ENCODE peak calls at places on chromosomes 16 and 17, in seven cellular contexts. One of them, this sample, is unnamed.

GRCh38 chr16:88702364-88703210 is 3.6 kb downstream of the RNF166 start:
- DNase-seq in NCI-H187: no peak
- DNase-seq in SHP77: no peak
- DNase-seq in NB4: peak; percentile 87
- DNase-seq in NT2/D1: no peak
- DNase-seq in NCI-H146: no peak
- DNase-seq in stomach: no peak
- DNase-seq in this sample: no peak

GRCh38 chr16:86034421-86034919 is 135.5 kb downstream of the IRF8 start:
- DNase-seq in NCI-H187: no peak
- DNase-seq in SHP77: no peak
- DNase-seq in NB4: no peak
- DNase-seq in NT2/D1: no peak
- DNase-seq in NCI-H146: no peak
- DNase-seq in stomach: no peak
- DNase-seq in this sample: no peak

GRCh38 chr16:4376126-4376819 is 4.6 kb downstream of the VASN start:
- DNase-seq in NCI-H187: no peak
- DNase-seq in SHP77: no peak
- DNase-seq in NB4: no peak
- DNase-seq in NT2/D1: no peak
- DNase-seq in NCI-H146: no peak
- DNase-seq in stomach: peak; percentile 96
- DNase-seq in this sample: peak; percentile 71

GRCh38 chr17:71057448-71057847 is 888.1 kb downstream of the KCNJ2 start:
- DNase-seq in NCI-H187: no peak
- DNase-seq in SHP77: no peak
- DNase-seq in NB4: peak; percentile 40
- DNase-seq in NT2/D1: no peak
- DNase-seq in NCI-H146: no peak
- DNase-seq in stomach: no peak
- DNase-seq in this sample: no peak

GRCh38 chr16:81907681-81908080 is 103.6 kb downstream of the SDR42E1 start:
- DNase-seq in NCI-H187: no peak
- DNase-seq in SHP77: no peak
- DNase-seq in NB4: no peak
- DNase-seq in NT2/D1: no peak
- DNase-seq in NCI-H146: no peak
- DNase-seq in stomach: no peak
- DNase-seq in this sample: no peak

GRCh38 chr17:45440161-45440859 is 7.6 kb upstream of the ARHGAP27 start:
- DNase-seq in NCI-H187: no peak
- DNase-seq in SHP77: no peak
- DNase-seq in NB4: no peak
- DNase-seq in NT2/D1: no peak
- DNase-seq in NCI-H146: peak; percentile 39
- DNase-seq in stomach: no peak
- DNase-seq in this sample: no peak

GRCh38 chr17:76193616-76194015 is 46.7 kb downstream of the RNF157 start:
- DNase-seq in NCI-H187: no peak
- DNase-seq in SHP77: no peak
- DNase-seq in NB4: no peak
- DNase-seq in NT2/D1: no peak
- DNase-seq in NCI-H146: no peak
- DNase-seq in stomach: no peak
- DNase-seq in this sample: peak; percentile 43

GRCh38 chr17:36683387-36683786 is 82.0 kb downstream of the MRM1 start:
- DNase-seq in NCI-H187: no peak
- DNase-seq in SHP77: no peak
- DNase-seq in NB4: no peak
- DNase-seq in NT2/D1: no peak
- DNase-seq in NCI-H146: peak; percentile 79
- DNase-seq in stomach: no peak
- DNase-seq in this sample: no peak

GRCh38 chr16:9107025-9107970 is 15.9 kb downstream of the HAPSTR1 start:
- DNase-seq in NCI-H187: no peak
- DNase-seq in SHP77: no peak
- DNase-seq in NB4: no peak
- DNase-seq in NT2/D1: no peak
- DNase-seq in NCI-H146: no peak
- DNase-seq in stomach: no peak
- DNase-seq in this sample: no peak

GRCh38 chr17:66964083-66964771 is at the start of gene CACNG4:
- DNase-seq in NCI-H187: no peak
- DNase-seq in SHP77: no peak
- DNase-seq in NB4: no peak
- DNase-seq in NT2/D1: no peak
- DNase-seq in NCI-H146: peak; percentile 72
- DNase-seq in stomach: no peak
- DNase-seq in this sample: peak; percentile 61

GRCh38 chr16:78844028-78844427 is 744.6 kb downstream of the WWOX start:
- DNase-seq in NCI-H187: no peak
- DNase-seq in SHP77: no peak
- DNase-seq in NB4: no peak
- DNase-seq in NT2/D1: no peak
- DNase-seq in NCI-H146: peak; percentile 33
- DNase-seq in stomach: no peak
- DNase-seq in this sample: no peak

GRCh38 chr17:21213491-21214014 is 408 bp downstream of the TMEM11 start:
- DNase-seq in NCI-H187: no peak
- DNase-seq in SHP77: peak; percentile 63
- DNase-seq in NB4: peak; percentile 81
- DNase-seq in NT2/D1: no peak
- DNase-seq in NCI-H146: peak; percentile 80
- DNase-seq in stomach: peak; percentile 47
- DNase-seq in this sample: peak; percentile 12

GRCh38 chr17:43720311-43721060 is 38.1 kb downstream of the SOST start:
- DNase-seq in NCI-H187: no peak
- DNase-seq in SHP77: peak; percentile 26
- DNase-seq in NB4: peak; percentile 48
- DNase-seq in NT2/D1: peak; percentile 39
- DNase-seq in NCI-H146: peak; percentile 42
- DNase-seq in stomach: peak; percentile 78
- DNase-seq in this sample: peak; percentile 51

GRCh38 chr17:81701288-81702071 is 1.7 kb upstream of the MRPL12 start:
- DNase-seq in NCI-H187: no peak
- DNase-seq in SHP77: no peak
- DNase-seq in NB4: peak; percentile 57
- DNase-seq in NT2/D1: no peak
- DNase-seq in NCI-H146: no peak
- DNase-seq in stomach: no peak
- DNase-seq in this sample: no peak

GRCh38 chr17:6524520-6524919 is 31.8 kb downstream of the PITPNM3 start:
- DNase-seq in NCI-H187: no peak
- DNase-seq in SHP77: no peak
- DNase-seq in NB4: no peak
- DNase-seq in NT2/D1: no peak
- DNase-seq in NCI-H146: no peak
- DNase-seq in stomach: no peak
- DNase-seq in this sample: no peak

GRCh38 chr17:43479948-43480347 is 3.8 kb upstream of the DHX8 start:
- DNase-seq in NCI-H187: no peak
- DNase-seq in SHP77: no peak
- DNase-seq in NB4: no peak
- DNase-seq in NT2/D1: no peak
- DNase-seq in NCI-H146: no peak
- DNase-seq in stomach: no peak
- DNase-seq in this sample: no peak

GRCh38 chr16:11805556-11805955 is 8.5 kb upstream of the ZC3H7A start:
- DNase-seq in NCI-H187: no peak
- DNase-seq in SHP77: no peak
- DNase-seq in NB4: no peak
- DNase-seq in NT2/D1: no peak
- DNase-seq in NCI-H146: no peak
- DNase-seq in stomach: no peak
- DNase-seq in this sample: no peak

GRCh38 chr17:561118-561517 is 153.5 kb downstream of the VPS53 start:
- DNase-seq in NCI-H187: no peak
- DNase-seq in SHP77: no peak
- DNase-seq in NB4: peak; percentile 27
- DNase-seq in NT2/D1: no peak
- DNase-seq in NCI-H146: no peak
- DNase-seq in stomach: no peak
- DNase-seq in this sample: no peak

GRCh38 chr17:29069526-29070041 is 26.6 kb downstream of the PIPOX start:
- DNase-seq in NCI-H187: no peak
- DNase-seq in SHP77: no peak
- DNase-seq in NB4: peak; percentile 39
- DNase-seq in NT2/D1: no peak
- DNase-seq in NCI-H146: no peak
- DNase-seq in stomach: no peak
- DNase-seq in this sample: no peak

GRCh38 chr17:76923491-76923890 is 55.3 kb downstream of the MGAT5B start:
- DNase-seq in NCI-H187: no peak
- DNase-seq in SHP77: no peak
- DNase-seq in NB4: no peak
- DNase-seq in NT2/D1: no peak
- DNase-seq in NCI-H146: no peak
- DNase-seq in stomach: no peak
- DNase-seq in this sample: no peak

GRCh38 chr17:31401456-31402254 is 10.2 kb downstream of the RAB11FIP4 start:
- DNase-seq in NCI-H187: no peak
- DNase-seq in SHP77: no peak
- DNase-seq in NB4: no peak
- DNase-seq in NT2/D1: no peak
- DNase-seq in NCI-H146: peak; percentile 17
- DNase-seq in stomach: no peak
- DNase-seq in this sample: no peak

GRCh38 chr16:90002759-90003158 is 16.5 kb downstream of the DBNDD1 start:
- DNase-seq in NCI-H187: no peak
- DNase-seq in SHP77: no peak
- DNase-seq in NB4: no peak
- DNase-seq in NT2/D1: no peak
- DNase-seq in NCI-H146: no peak
- DNase-seq in stomach: no peak
- DNase-seq in this sample: no peak

GRCh38 chr16:50901062-50901461 is 159.2 kb downstream of the CYLD start:
- DNase-seq in NCI-H187: no peak
- DNase-seq in SHP77: no peak
- DNase-seq in NB4: peak; percentile 68
- DNase-seq in NT2/D1: no peak
- DNase-seq in NCI-H146: no peak
- DNase-seq in stomach: no peak
- DNase-seq in this sample: no peak

GRCh38 chr17:49779730-49780220 is 8.7 kb upstream of the KAT7 start:
- DNase-seq in NCI-H187: no peak
- DNase-seq in SHP77: peak; percentile 37
- DNase-seq in NB4: peak; percentile 68
- DNase-seq in NT2/D1: no peak
- DNase-seq in NCI-H146: peak; percentile 37
- DNase-seq in stomach: no peak
- DNase-seq in this sample: peak; percentile 42

GRCh38 chr17:39150795-39151679 is at the start of gene PLXDC1:
- DNase-seq in NCI-H187: no peak
- DNase-seq in SHP77: no peak
- DNase-seq in NB4: no peak
- DNase-seq in NT2/D1: no peak
- DNase-seq in NCI-H146: no peak
- DNase-seq in stomach: no peak
- DNase-seq in this sample: no peak

GRCh38 chr17:19630651-19631050 is 17.9 kb upstream of the ALDH3A2 start:
- DNase-seq in NCI-H187: no peak
- DNase-seq in SHP77: no peak
- DNase-seq in NB4: no peak
- DNase-seq in NT2/D1: no peak
- DNase-seq in NCI-H146: no peak
- DNase-seq in stomach: no peak
- DNase-seq in this sample: no peak

GRCh38 chr17:42819939-42820535 is 4.0 kb downstream of the BECN1 start:
- DNase-seq in NCI-H187: no peak
- DNase-seq in SHP77: peak; percentile 86
- DNase-seq in NB4: peak; percentile 75
- DNase-seq in NT2/D1: peak; percentile 55
- DNase-seq in NCI-H146: peak; percentile 74
- DNase-seq in stomach: peak; percentile 71
- DNase-seq in this sample: peak; percentile 81

GRCh38 chr17:16933317-16934132 is 38.4 kb downstream of the TNFRSF13B start:
- DNase-seq in NCI-H187: no peak
- DNase-seq in SHP77: peak; percentile 98
- DNase-seq in NB4: no peak
- DNase-seq in NT2/D1: no peak
- DNase-seq in NCI-H146: peak; percentile 92
- DNase-seq in stomach: no peak
- DNase-seq in this sample: no peak

GRCh38 chr17:42438600-42439567 is 15.8 kb upstream of the CAVIN1 start:
- DNase-seq in NCI-H187: no peak
- DNase-seq in SHP77: no peak
- DNase-seq in NB4: peak; percentile 47
- DNase-seq in NT2/D1: no peak
- DNase-seq in NCI-H146: no peak
- DNase-seq in stomach: peak; percentile 46
- DNase-seq in this sample: peak; percentile 43

GRCh38 chr16:86882586-86883280 is 304.4 kb downstream of the FOXL1 start:
- DNase-seq in NCI-H187: no peak
- DNase-seq in SHP77: no peak
- DNase-seq in NB4: no peak
- DNase-seq in NT2/D1: no peak
- DNase-seq in NCI-H146: no peak
- DNase-seq in stomach: no peak
- DNase-seq in this sample: no peak

GRCh38 chr17:59221159-59221847 is 992 bp downstream of the GDPD1 start:
- DNase-seq in NCI-H187: peak; percentile 22
- DNase-seq in SHP77: peak; percentile 32
- DNase-seq in NB4: no peak
- DNase-seq in NT2/D1: no peak
- DNase-seq in NCI-H146: peak; percentile 67
- DNase-seq in stomach: no peak
- DNase-seq in this sample: peak; percentile 45